ENCODE peak calls at places on chromosome 20, in five cellular contexts. F is gastrocnemius medialis, R is left ventricle myocardium inferior, O is epithelial cell of esophagus, Y is AG09309. G is an unnamed sample.

GRCh38 chr20:1005452-1006027 is 3.4 kb upstream of the RSPO4 start:
- DNase-seq in F (no peak), R (no peak), O (peak; percentile 75), Y (no peak), G (no peak)

GRCh38 chr20:36607586-36608387 is 2.2 kb downstream of the RAB5IF start:
- DNase-seq in F (no peak), Y (no peak), R (no peak), O (peak; percentile 46), G (no peak)

GRCh38 chr20:16459019-16459700 is 114.1 kb downstream of the KIF16B start:
- DNase-seq in Y (peak; percentile 51), F (peak; percentile 63), R (no peak), O (peak; percentile 67), G (peak; percentile 72)

GRCh38 chr20:25574411-25574810 is 10.9 kb downstream of the NINL start:
- DNase-seq in O (peak; percentile 10), R (no peak), Y (no peak), F (no peak), G (no peak)

GRCh38 chr20:29443819-29444218 is 1813.6 kb upstream of the DEFB115 start:
- DNase-seq in O (peak; percentile 14), F (no peak), Y (no peak), R (no peak), G (no peak)

GRCh38 chr20:38308447-38308846 is 4.5 kb downstream of the BPI start:
- DNase-seq in Y (no peak), O (no peak), F (no peak), R (no peak), G (no peak)

GRCh38 chr20:10489853-10490627 is 54.9 kb downstream of the SLX4IP start:
- DNase-seq in R (no peak), O (peak; percentile 33), F (no peak), Y (no peak), G (no peak)

GRCh38 chr20:58017237-58017969 is 211.1 kb downstream of the ANKRD60 start:
- DNase-seq in O (peak; percentile 76), F (no peak), R (no peak), Y (peak; percentile 44), G (no peak)

GRCh38 chr20:60921021-60921622 is 330.9 kb upstream of the CDH4 start:
- DNase-seq in Y (no peak), F (no peak), O (no peak), R (peak; percentile 52), G (no peak)

GRCh38 chr20:57195023-57195758 is 71.2 kb downstream of the BMP7 start:
- DNase-seq in F (peak; percentile 19), Y (peak; percentile 40), O (no peak), R (no peak), G (no peak)

GRCh38 chr20:18380908-18381529 is 85.8 kb downstream of the DZANK1 start:
- DNase-seq in O (no peak), R (no peak), Y (no peak), F (no peak), G (no peak)

GRCh38 chr20:768426-768978 is at the start of gene SLC52A3:
- DNase-seq in O (peak; percentile 79), Y (no peak), F (no peak), R (peak; percentile 33), G (no peak)

GRCh38 chr20:50636601-50637539 is 54.5 kb downstream of the RIPOR3 start:
- DNase-seq in F (no peak), R (no peak), O (no peak), Y (no peak), G (no peak)

GRCh38 chr20:51579137-51579536 is 36.6 kb upstream of the NFATC2 start:
- DNase-seq in F (no peak), O (no peak), Y (no peak), R (no peak), G (no peak)

GRCh38 chr20:47810686-47811347 is 25.5 kb upstream of the SULF2 start:
- DNase-seq in F (no peak), R (no peak), O (no peak), Y (no peak), G (no peak)

GRCh38 chr20:61628480-61628879 is 376.4 kb downstream of the CDH4 start:
- DNase-seq in F (no peak), O (no peak), R (no peak), Y (no peak), G (no peak)

GRCh38 chr20:13494019-13494418 is 144.7 kb downstream of the TASP1 start:
- DNase-seq in R (no peak), Y (no peak), O (peak; percentile 81), F (no peak), G (no peak)

GRCh38 chr20:50788045-50788867 is 6.6 kb upstream of the BCAS4 start:
- DNase-seq in R (no peak), Y (peak; percentile 53), F (no peak), O (peak; percentile 58), G (peak; percentile 51)

GRCh38 chr20:25320035-25320800 is 70.4 kb downstream of the ABHD12 start:
- DNase-seq in O (no peak), Y (no peak), F (no peak), R (no peak), G (no peak)

GRCh38 chr20:47181056-47181862 is 175.2 kb downstream of the ZMYND8 start:
- DNase-seq in F (no peak), O (peak; percentile 86), R (no peak), Y (no peak), G (peak; percentile 23)

GRCh38 chr20:19974621-19975435 is 42.3 kb upstream of the NAA20 start:
- DNase-seq in R (peak; percentile 85), O (peak; percentile 96), F (peak; percentile 90), Y (peak; percentile 96), G (peak; percentile 92)

GRCh38 chr20:37777556-37777955 is 83.7 kb downstream of the CTNNBL1 start:
- DNase-seq in Y (no peak), F (no peak), O (no peak), R (no peak), G (no peak)

GRCh38 chr20:52150440-52151258 is 40.9 kb downstream of the ZFP64 start:
- DNase-seq in Y (peak; percentile 7), F (no peak), R (no peak), O (peak; percentile 56), G (no peak)

GRCh38 chr20:48489656-48490055 is 338.1 kb downstream of the PREX1 start:
- DNase-seq in O (no peak), F (no peak), Y (no peak), R (no peak), G (no peak)

GRCh38 chr20:47351643-47352331 is 4.7 kb downstream of the ZMYND8 start:
- DNase-seq in Y (no peak), O (peak; percentile 48), R (no peak), F (no peak), G (no peak)

GRCh38 chr20:5056801-5057599 is 55.7 kb upstream of the SLC23A2 start:
- DNase-seq in F (peak; percentile 38), R (peak; percentile 39), Y (no peak), O (peak; percentile 60), G (no peak)

GRCh38 chr20:45368221-45368980 is 5.4 kb downstream of the SYS1 start:
- DNase-seq in R (no peak), O (no peak), F (no peak), Y (no peak), G (no peak)

GRCh38 chr20:38473353-38473795 is 731 bp downstream of the RALGAPB start:
- DNase-seq in Y (no peak), F (no peak), O (no peak), R (no peak), G (no peak)

GRCh38 chr20:4006640-4007039 is 8.7 kb downstream of the RNF24 start:
- DNase-seq in O (no peak), F (peak; percentile 90), R (peak; percentile 71), Y (no peak), G (no peak)

GRCh38 chr20:50221501-50222323 is 31.1 kb downstream of the CEBPB start:
- DNase-seq in R (peak; percentile 33), Y (peak; percentile 55), F (peak; percentile 44), O (peak; percentile 61), G (no peak)

GRCh38 chr20:38728237-38728761 is 4.0 kb downstream of the SLC32A1 start:
- DNase-seq in Y (no peak), R (no peak), O (no peak), F (no peak), G (no peak)

DNA sequence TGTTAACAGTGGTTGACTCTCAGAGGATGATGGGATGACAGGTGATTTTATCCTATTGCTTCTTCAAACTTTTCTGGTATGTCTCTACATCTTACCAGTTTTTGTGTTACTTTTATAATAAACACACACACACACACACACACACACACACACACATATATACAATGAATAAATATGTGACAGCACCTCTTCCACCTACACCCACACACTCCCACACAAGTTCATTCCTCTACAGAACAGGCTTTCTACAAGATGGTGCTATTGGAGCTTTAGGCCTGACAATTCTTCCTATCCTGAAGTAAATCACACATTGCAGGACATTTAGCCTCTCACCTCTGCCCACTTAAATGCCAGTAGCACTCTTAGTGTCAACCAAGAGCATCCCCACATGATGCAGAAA is 46.7 kb upstream of the STK35 start:
- DNase-seq in Y (no peak), O (no peak), F (no peak), R (no peak), G (no peak)
- H3K4me3 ChIP-seq in Y (no peak overlapping the region), O (no peak overlapping the region), F (no peak overlapping the region), R (no peak overlapping the region), G (no peak overlapping the region)

GRCh38 chr20:62701161-62702007 is 7.3 kb upstream of the NTSR1 start:
- DNase-seq in Y (no peak), R (no peak), F (no peak), O (no peak), G (no peak)

GRCh38 chr20:62704341-62704948 is 4.2 kb upstream of the NTSR1 start:
- DNase-seq in R (peak; percentile 87), O (peak; percentile 98), Y (peak; percentile 44), F (peak; percentile 48), G (peak; percentile 76)

GRCh38 chr20:62703853-62704228 is 4.8 kb upstream of the NTSR1 start:
- DNase-seq in F (no peak), R (no peak), O (peak; percentile 18), Y (no peak), G (no peak)

GRCh38 chr20:62702008-62702290 is 6.7 kb upstream of the NTSR1 start:
- DNase-seq in R (no peak), Y (no peak), F (no peak), O (no peak), G (no peak)

GRCh38 chr20:62702886-62703852 is 5.5 kb upstream of the NTSR1 start:
- DNase-seq in F (no peak), R (no peak), Y (peak; percentile 64), O (peak; percentile 95), G (peak; percentile 53)
- H3K4me3 ChIP-seq in F (no peak overlapping the region), R (no peak overlapping the region), Y (no peak overlapping the region), O (no peak overlapping the region), G (no peak overlapping the region)

GRCh38 chr20:62978559-62978938 is 26.0 kb downstream of the SLC17A9 start:
- DNase-seq in F (no peak), Y (no peak), R (no peak), O (no peak), G (no peak)

GRCh38 chr20:62975812-62976413 is 23.4 kb downstream of the SLC17A9 start:
- DNase-seq in Y (no peak), O (no peak), F (no peak), R (no peak), G (no peak)

GRCh38 chr20:62979310-62979709 is 26.8 kb downstream of the SLC17A9 start:
- DNase-seq in R (no peak), O (no peak), F (no peak), Y (no peak), G (no peak)

GRCh38 chr20:62979876-62980373 is 26.8 kb downstream of the BHLHE23 start:
- DNase-seq in R (no peak), O (no peak), Y (no peak), F (no peak), G (no peak)

GRCh38 chr20:62977613-62978558 is 25.4 kb downstream of the SLC17A9 start:
- DNase-seq in O (no peak), F (no peak), Y (no peak), R (no peak), G (no peak)
- H3K4me3 ChIP-seq in O (no peak overlapping the region), F (no peak overlapping the region), Y (no peak overlapping the region), R (no peak overlapping the region), G (no peak overlapping the region)

GRCh38 chr20:33095249-33095648 is 15.8 kb downstream of the BPIFB4 start:
- DNase-seq in R (no peak), O (no peak), F (no peak), Y (no peak), G (no peak)
- H3K4me3 ChIP-seq in R (no peak overlapping the region), O (no peak overlapping the region), F (no peak overlapping the region), Y (no peak overlapping the region), G (no peak overlapping the region)

G was measured in skeletal muscle cell.